ENCODE peak calls at places on chromosomes 2 and 18, in eight cellular contexts. R is MCF 10A, K is HepG2, S is hepatocyte, Q is PC-3, M is transverse colon, H is GM13976, V is cardiac fibroblast. C is an unnamed sample.

GRCh38 chr2:218465987-218466633 is 47.2 kb downstream of the VIL1 start:
- DNase-seq in R (peak; percentile 27), K (peak; percentile 34), S (peak; percentile 10), Q (peak; percentile 60), M (no peak), H (no peak), V (peak; percentile 63), C (no peak)

GRCh38 chr2:42569116-42569711 is 782 bp downstream of the MTA3 start:
- DNase-seq in R (peak; percentile 26), K (peak; percentile 38), S (peak; percentile 48), Q (peak; percentile 22), M (peak; percentile 24), H (peak; percentile 66), V (peak; percentile 52), C (peak; percentile 3)

GRCh38 chr2:11175293-11175795 is 20.1 kb downstream of the SLC66A3 start:
- DNase-seq in R (no peak), K (no peak), S (no peak), Q (no peak), M (no peak), H (no peak), V (peak; percentile 61), C (no peak)

GRCh38 chr18:48990497-48991298 is 39.9 kb upstream of the SMAD7 start:
- DNase-seq in R (peak; percentile 78), K (peak; percentile 76), S (peak; percentile 75), Q (peak; percentile 60), M (no peak), H (peak; percentile 28), V (no peak), C (no peak)

GRCh38 chr2:44715671-44716077 is 225.8 kb upstream of the SIX3 start:
- DNase-seq in R (peak; percentile 52), K (peak; percentile 24), S (peak; percentile 17), Q (peak; percentile 72), M (no peak), H (no peak), V (peak; percentile 53), C (peak; percentile 1)

GRCh38 chr18:79962311-79962710 is 2.1 kb upstream of the HSBP1L1 start:
- DNase-seq in R (no peak), K (no peak), S (peak; percentile 43), Q (peak; percentile 87), M (no peak), H (no peak), V (no peak), C (no peak)

GRCh38 chr18:3466051-3466450 is 16.1 kb downstream of the TGIF1 start:
- DNase-seq in R (peak; percentile 77), K (no peak), S (peak; percentile 37), Q (peak; percentile 74), M (no peak), H (no peak), V (peak; percentile 90), C (no peak)

GRCh38 chr2:169768262-169768995 is 30.2 kb upstream of the SSB start:
- DNase-seq in R (no peak), K (no peak), S (no peak), Q (no peak), M (peak; percentile 12), H (peak; percentile 54), V (no peak), C (no peak)

GRCh38 chr2:73089270-73090030 is 17.9 kb upstream of the SFXN5 start:
- DNase-seq in R (peak; percentile 79), K (peak; percentile 70), S (peak; percentile 91), Q (peak; percentile 95), M (no peak), H (no peak), V (peak; percentile 97), C (no peak)

GRCh38 chr2:178478102-178478441 is 328 bp downstream of the FKBP7 start:
- DNase-seq in R (no peak), K (no peak), S (peak; percentile 25), Q (no peak), M (peak; percentile 20), H (peak; percentile 23), V (peak; percentile 23), C (peak; percentile 3)

GRCh38 chr2:2939078-2939795 is 438.4 kb downstream of the EIPR1 start:
- DNase-seq in R (no peak), K (no peak), S (no peak), Q (no peak), M (no peak), H (no peak), V (no peak), C (no peak)

GRCh38 chr2:23574919-23575654 is 190.1 kb downstream of the KLHL29 start:
- DNase-seq in R (no peak), K (no peak), S (no peak), Q (no peak), M (no peak), H (no peak), V (no peak), C (no peak)

GRCh38 chr2:24124003-24124585 is 825 bp downstream of the FAM228B start:
- DNase-seq in R (peak; percentile 24), K (no peak), S (no peak), Q (peak; percentile 32), M (no peak), H (no peak), V (no peak), C (no peak)

GRCh38 chr2:230262246-230262645 is 36.7 kb downstream of the SP140 start:
- DNase-seq in R (no peak), K (no peak), S (no peak), Q (no peak), M (no peak), H (no peak), V (no peak), C (no peak)

GRCh38 chr2:65435625-65436168 is 3.3 kb upstream of the SPRED2 start:
- DNase-seq in R (peak; percentile 79), K (peak; percentile 76), S (peak; percentile 93), Q (peak; percentile 81), M (peak; percentile 85), H (peak; percentile 86), V (peak; percentile 93), C (peak; percentile 76)

DNA sequence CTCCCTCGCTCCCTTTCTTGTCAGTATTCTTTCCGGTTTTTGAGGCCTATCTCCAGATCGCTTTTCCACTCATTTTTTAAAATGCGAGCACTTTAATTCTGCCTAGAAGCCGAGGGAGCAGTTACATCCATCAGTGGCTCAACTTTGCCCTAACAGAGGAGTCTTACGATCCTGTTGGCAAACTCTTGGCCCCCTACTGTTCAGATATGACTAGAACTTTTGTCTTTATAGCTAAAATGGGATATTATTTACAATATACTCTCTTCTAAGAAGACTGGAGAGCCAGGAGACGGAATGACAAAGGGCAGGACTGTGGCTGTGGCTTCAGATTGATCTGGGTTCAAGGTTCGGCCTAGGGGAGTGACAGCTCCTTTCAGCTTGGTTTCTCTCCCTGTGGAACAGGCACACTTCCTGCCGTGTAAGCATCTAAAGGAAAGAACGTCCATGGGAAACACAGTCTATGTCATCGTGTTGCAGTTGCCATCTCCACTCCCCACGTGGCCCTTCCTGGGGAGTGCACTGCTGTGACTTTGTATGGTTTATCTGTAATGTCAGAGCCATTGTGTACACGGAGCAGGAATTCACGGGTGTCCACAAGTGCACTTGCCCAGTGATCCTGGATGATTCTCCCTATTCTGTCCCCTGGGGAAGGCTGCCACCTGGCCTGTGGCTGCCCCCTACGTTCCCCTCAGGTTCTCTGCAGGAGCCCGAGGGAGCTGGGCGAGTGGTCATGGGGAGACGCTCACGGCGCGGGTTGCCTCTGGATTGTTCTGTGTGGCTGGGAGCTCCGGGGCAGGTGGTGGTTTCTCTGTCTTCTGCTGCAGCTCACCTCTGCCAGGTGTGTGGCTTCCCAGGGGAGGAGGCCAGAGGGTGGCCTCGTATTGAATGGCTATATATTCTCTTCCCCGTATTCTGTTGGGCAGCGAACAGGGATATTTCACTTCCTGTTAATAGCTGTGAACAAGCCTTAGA is 222.0 kb downstream of the LDLRAD4 start:
- DNase-seq in R (no peak), K (no peak), S (no peak), Q (no peak), M (no peak), H (no peak), V (no peak), C (no peak)
- TF ChIP-seq CTCF in R (no peak), K (peak; percentile 7), S (no peak), Q (peak; percentile 42), M (no peak), H (no peak), V (no peak), C (no peak)

DNA sequence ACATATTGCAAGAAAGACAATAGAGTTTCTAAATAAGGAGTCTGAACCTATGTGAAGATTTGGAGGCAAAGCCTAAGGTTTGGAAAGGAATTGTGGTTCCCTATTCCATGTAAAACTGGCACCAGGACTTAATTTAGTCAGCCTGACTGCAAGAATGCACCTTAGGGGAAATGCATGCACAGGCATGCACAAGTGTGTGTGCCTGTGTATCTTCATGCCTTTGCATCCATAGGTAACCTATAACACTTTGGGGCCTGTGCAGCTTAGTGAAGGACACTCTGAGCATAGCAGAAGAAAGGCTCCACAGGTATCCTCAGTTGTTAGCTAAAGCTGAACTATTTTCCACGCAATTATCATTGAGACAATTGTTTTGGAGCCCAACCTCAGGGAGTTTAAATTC is 73.4 kb downstream of the RPRM start:
- DNase-seq in R (peak; percentile 55), K (no peak), S (no peak), Q (no peak), M (no peak), H (no peak), V (no peak), C (no peak)
- TF ChIP-seq CTCF in R (no peak), K (no peak), S (no peak), Q (no peak), M (no peak), H (no peak), V (no peak), C (no peak)

DNA sequence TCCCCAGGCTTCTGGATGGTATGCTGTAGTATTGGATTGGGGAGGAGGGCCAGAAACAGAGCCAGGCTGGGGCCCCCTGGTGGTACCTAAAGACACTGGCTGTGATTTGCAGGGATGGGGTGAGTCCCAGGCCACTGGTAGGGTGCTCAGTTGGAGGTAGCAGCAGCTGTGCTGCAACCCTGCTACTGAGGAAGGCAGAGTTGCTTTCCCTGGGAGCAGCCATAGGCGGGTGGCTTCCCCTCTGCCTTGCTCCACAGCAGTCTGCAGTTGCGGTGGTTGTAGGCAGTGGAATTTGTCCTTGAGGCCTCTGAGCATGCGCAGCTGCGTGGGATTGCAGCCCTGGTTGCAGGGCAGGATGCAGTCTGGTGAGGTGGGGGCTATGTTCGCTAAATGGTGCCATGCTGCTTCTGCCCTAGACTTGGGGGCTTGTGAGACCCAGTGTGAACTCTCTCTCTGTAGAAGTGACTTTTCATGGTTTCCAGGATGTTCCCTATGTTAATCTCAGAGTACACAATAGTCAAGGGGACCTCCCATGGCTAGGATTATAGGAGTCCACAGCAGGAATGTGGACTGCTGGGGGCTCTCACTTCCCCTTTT is 443.5 kb downstream of the XIRP2 start:
- DNase-seq in R (peak; percentile 28), K (peak; percentile 11), S (peak; percentile 46), Q (peak; percentile 22), M (peak; percentile 22), H (no peak), V (peak; percentile 1), C (peak; percentile 19)
- TF ChIP-seq CTCF in R (peak; percentile 14), K (peak; percentile 49), S (peak; percentile 16), Q (peak; percentile 51), M (no peak), H (no peak), V (peak; percentile 19), C (peak; percentile 52)

DNA sequence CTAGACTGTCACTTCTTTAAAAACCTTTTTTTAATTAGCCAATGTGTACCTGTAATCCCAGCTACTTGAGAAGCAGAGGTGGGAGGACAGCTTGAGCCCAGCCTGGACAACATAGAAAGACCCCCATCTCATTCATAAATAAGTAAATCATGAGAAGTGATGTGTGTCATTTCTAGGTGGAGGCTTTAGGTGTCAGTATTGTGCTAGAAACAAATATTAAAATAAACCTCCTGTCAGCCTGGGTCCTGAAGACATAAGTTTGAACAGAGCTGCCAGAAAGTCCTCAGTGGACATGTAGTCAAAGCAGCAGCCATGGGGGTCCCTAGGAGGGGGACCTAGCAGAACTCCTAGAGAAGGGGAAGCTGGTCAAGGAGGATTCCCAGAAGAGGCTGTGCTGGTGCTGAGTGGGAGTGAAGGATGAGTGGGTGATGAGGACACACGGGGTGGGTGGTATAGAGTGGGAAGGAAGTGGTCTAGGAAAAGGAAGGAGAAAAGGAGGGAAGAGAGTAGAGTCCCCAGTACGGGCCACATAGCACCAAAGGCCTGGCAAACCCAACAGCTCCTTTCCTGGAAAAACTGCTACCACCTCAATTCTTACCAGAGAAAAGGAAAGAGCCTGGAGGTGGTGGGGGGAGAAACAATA is 316.6 kb upstream of the NCKAP5 start:
- DNase-seq in R (peak; percentile 28), K (peak; percentile 14), S (no peak), Q (peak; percentile 54), M (no peak), H (peak; percentile 37), V (peak; percentile 25), C (no peak)
- TF ChIP-seq CTCF in R (peak; percentile 31), K (peak; percentile 42), S (peak; percentile 43), Q (peak; percentile 68), M (no peak), H (peak; percentile 15), V (no peak), C (peak; percentile 22)